ENCODE peak calls at places on chromosomes 12 and 14, in five cellular contexts. One of them, this sample, is unnamed.

GRCh38 chr14:66662374-66662773 is 154.4 kb downstream of the GPHN start:
- DNase-seq in K562: no peak
- DNase-seq in GM12878: no peak
- DNase-seq in HepG2: peak; percentile 10
- DNase-seq in SK-N-SH: no peak
- DNase-seq in this sample: no peak

GRCh38 chr14:55780156-55780946 is 200.3 kb downstream of the KTN1 start:
- DNase-seq in SK-N-SH: no peak
- DNase-seq in HepG2: no peak
- DNase-seq in GM12878: no peak
- DNase-seq in K562: no peak
- DNase-seq in this sample: no peak

GRCh38 chr12:53722450-53723041 is 4.7 kb downstream of the CALCOCO1 start:
- DNase-seq in GM12878: peak; percentile 27
- DNase-seq in K562: no peak
- DNase-seq in SK-N-SH: no peak
- DNase-seq in HepG2: no peak
- DNase-seq in this sample: no peak

GRCh38 chr14:72701610-72702009 is 192.3 kb downstream of the DPF3 start:
- DNase-seq in K562: no peak
- DNase-seq in HepG2: no peak
- DNase-seq in GM12878: no peak
- DNase-seq in SK-N-SH: peak; percentile 59
- DNase-seq in this sample: no peak

GRCh38 chr12:107091989-107092641 is 1.2 kb downstream of the CRY1 start:
- DNase-seq in GM12878: peak; percentile 21
- DNase-seq in HepG2: peak; percentile 86
- DNase-seq in SK-N-SH: peak; percentile 57
- DNase-seq in K562: peak; percentile 38
- DNase-seq in this sample: no peak

GRCh38 chr12:104653730-104654328 is 197.1 kb downstream of the CHST11 start:
- DNase-seq in GM12878: no peak
- DNase-seq in SK-N-SH: no peak
- DNase-seq in K562: peak; percentile 59
- DNase-seq in HepG2: peak; percentile 13
- DNase-seq in this sample: no peak

GRCh38 chr14:38755036-38755435 is 348.0 kb downstream of the SEC23A start:
- DNase-seq in K562: no peak
- DNase-seq in HepG2: no peak
- DNase-seq in GM12878: no peak
- DNase-seq in SK-N-SH: no peak
- DNase-seq in this sample: no peak

GRCh38 chr14:92847220-92848148 is 53.4 kb downstream of the GOLGA5 start:
- DNase-seq in GM12878: no peak
- DNase-seq in HepG2: no peak
- DNase-seq in K562: no peak
- DNase-seq in SK-N-SH: no peak
- DNase-seq in this sample: no peak

GRCh38 chr12:106127289-106128126 is 11.2 kb downstream of the NUAK1 start:
- DNase-seq in GM12878: no peak
- DNase-seq in K562: no peak
- DNase-seq in SK-N-SH: no peak
- DNase-seq in HepG2: peak; percentile 43
- DNase-seq in this sample: no peak

GRCh38 chr12:18224745-18225144 is 36.6 kb upstream of the PIK3C2G start:
- DNase-seq in HepG2: peak; percentile 21
- DNase-seq in SK-N-SH: peak; percentile 1
- DNase-seq in GM12878: no peak
- DNase-seq in K562: no peak
- DNase-seq in this sample: peak; percentile 10

GRCh38 chr12:62127516-62127915 is 132.7 kb upstream of the USP15 start:
- DNase-seq in HepG2: no peak
- DNase-seq in SK-N-SH: no peak
- DNase-seq in GM12878: no peak
- DNase-seq in K562: no peak
- DNase-seq in this sample: no peak

GRCh38 chr12:62131153-62131552 is 129.1 kb upstream of the USP15 start:
- DNase-seq in K562: no peak
- DNase-seq in GM12878: no peak
- DNase-seq in SK-N-SH: no peak
- DNase-seq in HepG2: no peak
- DNase-seq in this sample: no peak

GRCh38 chr12:62123721-62124203 is 136.4 kb upstream of the USP15 start:
- DNase-seq in GM12878: no peak
- DNase-seq in HepG2: peak; percentile 31
- DNase-seq in SK-N-SH: peak; percentile 11
- DNase-seq in K562: peak; percentile 32
- DNase-seq in this sample: peak; percentile 56

GRCh38 chr12:62130400-62130799 is 129.8 kb upstream of the USP15 start:
- DNase-seq in GM12878: no peak
- DNase-seq in HepG2: no peak
- DNase-seq in SK-N-SH: no peak
- DNase-seq in K562: no peak
- DNase-seq in this sample: no peak

GRCh38 chr12:62128186-62128965 is 131.8 kb upstream of the USP15 start:
- DNase-seq in GM12878: no peak
- DNase-seq in K562: no peak
- DNase-seq in HepG2: no peak
- DNase-seq in SK-N-SH: no peak
- DNase-seq in this sample: no peak
- TF ChIP-seq SIN3A in GM12878: no peak
- TF ChIP-seq SIN3A in K562: no peak
- TF ChIP-seq SIN3A in HepG2: no peak
- TF ChIP-seq SIN3A in SK-N-SH: no peak
- TF ChIP-seq SIN3A in this sample: no peak

DNA sequence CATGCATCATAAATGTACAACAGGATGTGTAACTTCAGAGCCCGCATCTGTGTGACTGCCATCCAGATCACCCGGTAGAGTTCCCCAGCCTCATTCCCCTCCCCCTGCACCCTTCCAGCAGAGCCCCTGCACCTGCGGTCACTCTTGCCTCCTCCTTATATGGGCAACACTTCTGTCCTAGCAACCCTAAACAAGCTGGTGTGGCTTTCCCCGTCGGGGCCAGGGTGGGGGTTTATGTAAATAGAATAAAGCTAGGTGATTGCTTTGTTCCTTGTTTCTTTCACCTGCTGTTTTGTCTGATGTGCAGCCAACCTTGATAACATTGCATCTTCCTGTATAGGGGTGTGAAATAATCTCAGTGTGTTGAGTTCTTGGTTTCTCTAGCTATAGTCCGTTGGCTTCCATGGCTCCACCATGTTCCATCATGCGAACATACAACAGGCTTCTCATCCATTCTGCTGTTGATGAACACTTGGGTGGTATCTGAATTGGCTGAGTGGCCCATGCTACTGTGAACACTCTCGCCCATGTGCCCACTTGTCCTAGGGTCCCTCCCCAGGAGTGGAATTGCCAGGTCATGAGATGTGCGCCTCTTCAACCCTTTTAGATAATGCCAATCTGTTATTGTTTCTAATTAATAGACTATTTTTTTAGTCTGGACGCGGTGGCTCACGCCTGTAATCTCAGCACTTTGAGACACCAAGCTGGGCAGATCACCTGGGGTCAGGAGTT is 102.2 kb downstream of the KIF26A start:
- DNase-seq in GM12878: no peak
- DNase-seq in K562: no peak
- DNase-seq in SK-N-SH: peak; percentile 32
- DNase-seq in HepG2: no peak
- DNase-seq in this sample: no peak
- TF ChIP-seq MAX in GM12878: no peak
- TF ChIP-seq MAX in K562: no peak
- TF ChIP-seq MAX in SK-N-SH: no peak
- TF ChIP-seq MAX in HepG2: no peak
- TF ChIP-seq MAX in this sample: no peak

GRCh38 chr12:49664167-49664566 is 40.8 kb downstream of the PRPF40B start:
- DNase-seq in SK-N-SH: no peak
- DNase-seq in GM12878: no peak
- DNase-seq in K562: no peak
- DNase-seq in HepG2: no peak
- DNase-seq in this sample: no peak

GRCh38 chr12:49664591-49665146 is 41.3 kb downstream of the PRPF40B start:
- DNase-seq in K562: no peak
- DNase-seq in GM12878: no peak
- DNase-seq in HepG2: no peak
- DNase-seq in SK-N-SH: peak; percentile 40
- DNase-seq in this sample: no peak

GRCh38 chr12:49665384-49665783 is 41.8 kb downstream of the FMNL3 start:
- DNase-seq in K562: no peak
- DNase-seq in GM12878: no peak
- DNase-seq in HepG2: no peak
- DNase-seq in SK-N-SH: no peak
- DNase-seq in this sample: no peak

GRCh38 chr12:49666176-49666575 is 41.0 kb downstream of the FMNL3 start:
- DNase-seq in K562: no peak
- DNase-seq in GM12878: no peak
- DNase-seq in SK-N-SH: no peak
- DNase-seq in HepG2: no peak
- DNase-seq in this sample: no peak

DNA sequence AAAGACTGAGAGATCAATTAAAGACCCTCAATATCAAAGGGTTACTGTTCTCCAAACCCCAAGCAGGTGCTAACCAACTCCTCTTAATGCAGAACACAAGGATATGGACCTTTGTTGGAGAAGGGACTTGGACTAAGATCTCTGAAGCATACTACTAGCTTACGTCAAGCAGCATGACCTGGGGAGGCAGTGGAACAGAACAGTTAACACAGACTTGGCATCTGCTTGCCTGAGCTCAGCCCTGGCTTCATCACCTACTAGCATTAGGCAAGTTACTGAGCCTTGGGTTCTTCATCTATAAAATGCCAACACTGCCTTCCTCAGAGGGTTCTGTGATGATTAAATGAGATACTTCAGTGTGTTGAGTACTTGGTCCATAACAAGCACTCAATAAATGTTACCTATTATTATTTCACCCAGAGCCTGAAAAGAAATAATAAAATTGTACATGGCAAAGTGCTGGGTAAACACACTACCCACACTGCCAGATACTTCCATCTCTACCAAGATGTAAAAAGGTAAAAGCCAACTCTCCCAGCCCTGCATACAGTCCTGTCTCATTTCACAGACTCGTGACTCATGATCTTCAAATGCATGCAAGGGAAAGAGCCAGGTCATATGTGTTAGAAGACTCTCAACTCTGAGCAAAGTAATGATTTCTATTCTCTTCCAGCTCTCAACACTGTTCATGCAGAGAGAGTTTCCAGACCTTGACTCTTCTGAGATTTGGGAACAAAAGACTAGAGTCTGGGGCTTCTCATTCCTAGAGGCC is 39.7 kb downstream of the FMNL3 start:
- DNase-seq in HepG2: no peak
- DNase-seq in SK-N-SH: no peak
- DNase-seq in GM12878: no peak
- DNase-seq in K562: no peak
- DNase-seq in this sample: no peak
- TF ChIP-seq TAF1 in HepG2: no peak
- TF ChIP-seq TAF1 in SK-N-SH: no peak
- TF ChIP-seq TAF1 in GM12878: no peak
- TF ChIP-seq TAF1 in K562: no peak
- TF ChIP-seq TAF1 in this sample: no peak

GRCh38 chr12:1006255-1006654 is 15.2 kb downstream of the ERC1 start:
- DNase-seq in K562: no peak
- DNase-seq in HepG2: no peak
- DNase-seq in SK-N-SH: no peak
- DNase-seq in GM12878: no peak
- DNase-seq in this sample: no peak
- TF ChIP-seq SIN3A in K562: no peak
- TF ChIP-seq SIN3A in HepG2: no peak
- TF ChIP-seq SIN3A in SK-N-SH: no peak
- TF ChIP-seq SIN3A in GM12878: no peak
- TF ChIP-seq SIN3A in this sample: no peak

DNA sequence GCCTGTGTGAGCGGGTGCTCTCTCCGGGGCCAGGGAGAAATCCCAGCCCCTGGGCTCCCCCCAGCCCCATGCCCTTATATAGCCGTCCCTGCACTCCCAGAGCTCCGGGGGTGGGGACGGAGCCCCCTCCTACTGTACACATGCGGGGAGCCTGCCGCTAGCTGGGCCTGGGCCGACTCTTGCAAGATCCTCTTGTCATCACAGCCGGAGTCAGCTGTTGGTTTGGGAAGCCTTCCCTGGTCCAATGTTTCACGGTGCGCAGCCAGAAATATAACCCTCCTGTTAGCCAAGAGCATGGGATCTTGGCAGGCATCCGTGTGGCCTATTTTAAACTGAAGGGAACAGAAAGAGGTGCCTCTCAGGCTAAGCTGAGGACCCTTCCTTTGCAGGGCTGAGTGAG is 175.2 kb downstream of the TSPAN9 start:
- DNase-seq in GM12878: no peak
- DNase-seq in K562: no peak
- DNase-seq in HepG2: no peak
- DNase-seq in SK-N-SH: no peak
- DNase-seq in this sample: no peak
- TF ChIP-seq MAX in GM12878: no peak
- TF ChIP-seq MAX in K562: no peak
- TF ChIP-seq MAX in HepG2: no peak
- TF ChIP-seq MAX in SK-N-SH: no peak
- TF ChIP-seq MAX in this sample: no peak